ENCODE peak calls at places on chromosomes 6 and 20, in eight cellular contexts. C is epithelial cell of esophagus; J is CD4-positive, alpha-beta T cell; A is cardiac muscle cell; D is GM12878; F is RWPE1; E is prostate gland; T is GM20000. S is an unnamed sample.

GRCh38 chr20:24950128-24950835 is 1.2 kb downstream of the CST7 start:
- DNase-seq in C (no peak), J (no peak), A (no peak), D (no peak), F (no peak), E (no peak), T (no peak), S (no peak)

GRCh38 chr6:22149501-22150490 is 147.0 kb downstream of the PRL start:
- DNase-seq in C (no peak), J (no peak), A (peak; percentile 59), D (no peak), F (no peak), E (no peak), T (no peak), S (peak; percentile 47)

GRCh38 chr6:28355743-28356665 is 6.3 kb downstream of the ZKSCAN3 start:
- DNase-seq in C (peak; percentile 89), J (peak; percentile 28), A (peak; percentile 93), D (peak; percentile 55), F (peak; percentile 66), E (peak; percentile 91), T (peak; percentile 73), S (peak; percentile 93)

GRCh38 chr20:34165246-34165645 is 53.2 kb upstream of the EIF2S2 start:
- DNase-seq in C (no peak), J (no peak), A (no peak), D (no peak), F (no peak), E (no peak), T (no peak), S (no peak)

GRCh38 chr6:133408543-133408942 is 167.4 kb downstream of the EYA4 start:
- DNase-seq in C (peak; percentile 3), J (no peak), A (no peak), D (no peak), F (no peak), E (no peak), T (no peak), S (no peak)

GRCh38 chr20:32685541-32686529 is 12.1 kb upstream of the C20orf203 start:
- DNase-seq in C (peak; percentile 88), J (no peak), A (peak; percentile 85), D (no peak), F (peak; percentile 82), E (no peak), T (no peak), S (peak; percentile 84)

GRCh38 chr6:35096129-35096852 is 44.8 kb downstream of the TCP11 start:
- DNase-seq in C (peak; percentile 74), J (no peak), A (peak; percentile 75), D (no peak), F (peak; percentile 67), E (no peak), T (no peak), S (peak; percentile 20)

GRCh38 chr6:7727951-7728854 is 2.3 kb downstream of the BMP6 start:
- DNase-seq in C (peak; percentile 19), J (no peak), A (peak; percentile 37), D (no peak), F (no peak), E (no peak), T (peak; percentile 50), S (peak; percentile 18)

GRCh38 chr20:2144850-2145249 is 43.2 kb downstream of the STK35 start:
- DNase-seq in C (no peak), J (no peak), A (no peak), D (no peak), F (no peak), E (no peak), T (no peak), S (no peak)

GRCh38 chr6:159217595-159218275 is 48.5 kb downstream of the FNDC1 start:
- DNase-seq in C (peak; percentile 34), J (no peak), A (peak; percentile 58), D (peak; percentile 4), F (peak; percentile 36), E (no peak), T (peak; percentile 61), S (peak; percentile 65)
- TF ChIP-seq CTCF in C (peak; percentile 32), J (no peak), A (peak; percentile 48), D (peak; percentile 40), F (no peak), E (no peak), T (peak; percentile 28), S (peak; percentile 53)

GRCh38 chr20:17965042-17965697 is 3.4 kb downstream of the SNX5 start:
- DNase-seq in C (no peak), J (no peak), A (peak; percentile 65), D (no peak), F (no peak), E (no peak), T (no peak), S (no peak)

GRCh38 chr20:17968366-17969275 is at the start of the genes MGME1 and SNX5:
- DNase-seq in C (peak; percentile 99), J (peak; percentile 98), A (peak; percentile 100), D (peak; percentile 96), F (peak; percentile 97), E (peak; percentile 99), T (peak; percentile 96), S (peak; percentile 99)

GRCh38 chr20:17964632-17965031 is 4.0 kb downstream of the SNX5 start:
- DNase-seq in C (no peak), J (no peak), A (no peak), D (no peak), F (no peak), E (no peak), T (no peak), S (no peak)

GRCh38 chr20:17967595-17968365 is 814 bp downstream of the SNX5 start:
- DNase-seq in C (peak; percentile 39), J (no peak), A (peak; percentile 63), D (no peak), F (no peak), E (peak; percentile 16), T (no peak), S (no peak)

GRCh38 chr20:17966432-17967312 is 1.9 kb downstream of the SNX5 start:
- DNase-seq in C (peak; percentile 46), J (no peak), A (peak; percentile 64), D (no peak), F (no peak), E (no peak), T (peak; percentile 42), S (peak; percentile 46)
- TF ChIP-seq CTCF in C (peak; percentile 32), J (peak; percentile 33), A (peak; percentile 22), D (peak; percentile 5), F (no peak), E (no peak), T (no peak), S (peak; percentile 29)

GRCh38 chr6:144095134-144096002 is at the start of gene SF3B5:
- DNase-seq in C (peak; percentile 100), J (peak; percentile 93), A (peak; percentile 100), D (peak; percentile 99), F (peak; percentile 98), E (peak; percentile 99), T (peak; percentile 87), S (peak; percentile 99)
- TF ChIP-seq CTCF in C (no peak), J (no peak), A (no peak), D (no peak), F (no peak), E (no peak), T (no peak), S (no peak)

GRCh38 chr6:322205-322930 is 30.1 kb downstream of the DUSP22 start:
- DNase-seq in C (no peak), J (no peak), A (no peak), D (no peak), F (no peak), E (no peak), T (no peak), S (no peak)
- TF ChIP-seq CTCF in C (no peak), J (peak; percentile 15), A (no peak), D (no peak), F (no peak), E (no peak), T (peak; percentile 37), S (no peak)

GRCh38 chr6:87806635-87807034 is 104.6 kb upstream of the AKIRIN2 start:
- DNase-seq in C (no peak), J (no peak), A (peak; percentile 15), D (no peak), F (no peak), E (no peak), T (no peak), S (no peak)

GRCh38 chr6:87807423-87807978 is 105.5 kb upstream of the AKIRIN2 start:
- DNase-seq in C (no peak), J (no peak), A (no peak), D (no peak), F (no peak), E (no peak), T (peak; percentile 63), S (no peak)

GRCh38 chr6:87806098-87806497 is 104.1 kb upstream of the AKIRIN2 start:
- DNase-seq in C (no peak), J (no peak), A (no peak), D (no peak), F (no peak), E (no peak), T (no peak), S (no peak)

GRCh38 chr6:87803784-87804183 is 101.8 kb upstream of the AKIRIN2 start:
- DNase-seq in C (no peak), J (no peak), A (no peak), D (no peak), F (no peak), E (no peak), T (no peak), S (no peak)

GRCh38 chr6:87808005-87808757 is 106.1 kb upstream of the AKIRIN2 start:
- DNase-seq in C (peak; percentile 94), J (no peak), A (peak; percentile 32), D (no peak), F (peak; percentile 82), E (no peak), T (no peak), S (no peak)
- TF ChIP-seq CTCF in C (no peak), J (no peak), A (no peak), D (no peak), F (no peak), E (no peak), T (no peak), S (no peak)

DNA sequence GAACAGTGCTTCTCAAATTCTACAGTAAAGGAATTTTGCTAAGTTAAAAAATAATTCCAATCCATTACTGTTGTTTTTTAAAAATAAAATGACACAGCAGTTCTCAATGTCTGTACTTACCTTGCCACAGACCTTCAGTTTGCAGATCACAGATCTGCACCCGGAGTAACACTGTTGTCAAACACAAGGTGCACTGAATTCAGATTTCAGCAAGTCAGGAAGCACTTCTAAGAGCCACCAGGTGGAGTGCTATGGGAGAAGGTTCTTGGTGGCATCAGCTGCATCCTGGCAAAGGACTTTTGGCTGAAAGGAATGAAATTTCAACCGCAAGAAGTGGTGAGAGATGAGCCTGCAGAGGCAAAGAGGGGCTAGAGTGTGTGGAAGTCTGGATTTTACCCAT is 17.4 kb downstream of the RSPH4A start:
- DNase-seq in C (no peak), J (no peak), A (no peak), D (no peak), F (no peak), E (no peak), T (peak; percentile 7), S (peak; percentile 10)
- TF ChIP-seq CTCF in C (peak; percentile 50), J (no peak), A (peak; percentile 15), D (peak; percentile 17), F (peak; percentile 13), E (no peak), T (no peak), S (no peak)

S was measured in hepatocyte.